ENCODE peak calls at places on chromosomes 11 and 22, in six cellular contexts. V is dermis blood vessel endothelial cell, D is GM04504, X is psoas muscle, O is T-cell, L is midbrain. G is an unnamed sample.

GRCh38 chr11:33692013-33692504 is 8.6 kb downstream of the C11orf91 start:
- DNase-seq in V (peak; percentile 98), D (peak; percentile 90), X (peak; percentile 68), O (no peak), L (peak; percentile 82), G (no peak)

GRCh38 chr11:35968386-35969088 is 24.7 kb downstream of the LDLRAD3 start:
- DNase-seq in V (no peak), D (no peak), X (no peak), O (no peak), L (no peak), G (no peak)

GRCh38 chr22:39462443-39463147 is 5.8 kb downstream of the MGAT3 start:
- DNase-seq in V (peak; percentile 34), D (no peak), X (no peak), O (no peak), L (peak; percentile 29), G (no peak)

GRCh38 chr11:13098890-13099289 is 89.8 kb downstream of the RASSF10 start:
- DNase-seq in V (no peak), D (no peak), X (no peak), O (no peak), L (no peak), G (no peak)

GRCh38 chr11:115527534-115528125 is 23.4 kb upstream of the CADM1 start:
- DNase-seq in V (no peak), D (no peak), X (no peak), O (no peak), L (no peak), G (no peak)

GRCh38 chr11:69958308-69958707 is 119.8 kb upstream of the ANO1 start:
- DNase-seq in V (no peak), D (no peak), X (no peak), O (no peak), L (no peak), G (no peak)

GRCh38 chr22:41092847-41093371 is 517 bp downstream of the EP300 start:
- DNase-seq in V (peak; percentile 52), D (peak; percentile 4), X (peak; percentile 27), O (no peak), L (peak; percentile 42), G (no peak)

GRCh38 chr11:66068154-66068821 is 1.8 kb upstream of the PACS1 start:
- DNase-seq in V (peak; percentile 89), D (no peak), X (peak; percentile 67), O (peak; percentile 64), L (peak; percentile 49), G (peak; percentile 61)

GRCh38 chr11:123235117-123235686 is 40.2 kb upstream of the CLMP start:
- DNase-seq in V (peak; percentile 62), D (no peak), X (peak; percentile 58), O (peak; percentile 18), L (no peak), G (no peak)